ENCODE peak calls at places on chromosome 12, in four cellular contexts. K is left ventricle myocardium inferior; A is activated T-helper 1 cell treated with anti-CD3 and anti-CD28 coated beads, Interleukin-2, amount 50 U/mL, for 16 hours; B is NCI-H2081. R is an unnamed sample.

GRCh38 chr12:8697120-8697475 is 693 bp upstream of the RIMKLB start:
- DNase-seq in B (peak), A (no peak), K (no peak), R (no peak)

GRCh38 chr12:49232940-49233841 is 31.7 kb upstream of the TUBA1C start:
- DNase-seq in K (peak), A (no peak), B (peak), R (peak)

GRCh38 chr12:153080-153746 is 60.7 kb downstream of the SLC6A12 start:
- DNase-seq in K (peak), A (no peak), B (peak), R (no peak)

GRCh38 chr12:47772738-47773061 is 338 bp upstream of the SLC48A1 start:
- DNase-seq in B (no peak), K (no peak), A (no peak), R (no peak)

GRCh38 chr12:52405922-52406385 is at the start of gene KRT82:
- DNase-seq in K (no peak), A (no peak), B (no peak), R (no peak)

GRCh38 chr12:14961466-14962155 is at the start of gene ARHGDIB:
- DNase-seq in A (no peak), B (no peak), K (peak), R (no peak)

GRCh38 chr12:61348871-61349270 is 911.3 kb upstream of the USP15 start:
- DNase-seq in B (no peak), A (no peak), K (no peak), R (no peak)

GRCh38 chr12:31016057-31016456 is 57.6 kb upstream of the DDX11 start:
- DNase-seq in A (no peak), B (no peak), K (no peak), R (peak)

GRCh38 chr12:6267007-6267721 is 43.3 kb upstream of the PLEKHG6 start:
- DNase-seq in B (no peak), K (no peak), A (no peak), R (no peak)

GRCh38 chr12:56469007-56469930 is 891 bp downstream of the SPRYD4 start:
- DNase-seq in K (no peak), B (peak), A (no peak), R (no peak)

GRCh38 chr12:2580821-2581220 is 213.9 kb upstream of the FKBP4 start:
- DNase-seq in B (no peak), K (no peak), A (no peak), R (no peak)

GRCh38 chr12:45703942-45704341 is 25.6 kb upstream of the ARID2 start:
- DNase-seq in K (no peak), A (no peak), B (no peak), R (no peak)

GRCh38 chr12:29980304-29980703 is 196.6 kb upstream of the TMTC1 start:
- DNase-seq in K (no peak), B (no peak), A (no peak), R (no peak)

GRCh38 chr12:64796205-64796845 is 28.1 kb upstream of the TBC1D30 start:
- DNase-seq in A (no peak), K (no peak), B (peak), R (no peak)

GRCh38 chr12:125092872-125093680 is 27.8 kb downstream of the AACS start:
- DNase-seq in K (peak), B (no peak), A (no peak), R (no peak)

GRCh38 chr12:117032593-117033381 is 66.4 kb downstream of the TESC start:
- DNase-seq in A (no peak), K (no peak), B (no peak), R (no peak)

GRCh38 chr12:96130396-96131059 is 63.6 kb upstream of the ELK3 start:
- DNase-seq in B (no peak), K (no peak), A (no peak), R (no peak)

GRCh38 chr12:65825573-65826512 is 1.6 kb downstream of the HMGA2 start:
- DNase-seq in B (no peak), A (no peak), K (no peak), R (peak)

GRCh38 chr12:120413901-120414695 is 23.8 kb upstream of the COX6A1 start:
- DNase-seq in B (no peak), K (no peak), A (no peak), R (no peak)

GRCh38 chr12:101436146-101436545 is 28.6 kb upstream of the ARL1 start:
- DNase-seq in A (no peak), B (no peak), K (no peak), R (no peak)

GRCh38 chr12:124752437-124753229 is 111.0 kb downstream of the SCARB1 start:
- DNase-seq in B (no peak), A (no peak), K (no peak), R (no peak)

R was measured in type B pancreatic cell.